ENCODE peak calls at places on chromosomes 13 and 19, in four cellular contexts. N is tibial nerve; E is HCT116; O is naive thymus-derived CD4-positive, alpha-beta T cell. I is an unnamed sample.

GRCh38 chr19:38134538-38135149 is 89.4 kb downstream of the DPF1 start:
- DNase-seq in N (no peak), O (no peak), E (no peak), I (no peak)

GRCh38 chr13:27264181-27264580 is 6.4 kb upstream of the RASL11A start:
- DNase-seq in N (no peak), E (no peak), O (no peak), I (no peak)

GRCh38 chr13:113759525-113760137 is 605 bp downstream of the TMEM255B start:
- DNase-seq in N (no peak), O (peak; percentile 10), E (no peak), I (no peak)

GRCh38 chr13:72536668-72537399 is 190.6 kb downstream of the MZT1 start:
- DNase-seq in N (no peak), O (no peak), E (no peak), I (no peak)

GRCh38 chr19:1648156-1648925 is 4.1 kb downstream of the TCF3 start:
- DNase-seq in E (no peak), N (no peak), O (no peak), I (no peak)

GRCh38 chr13:59914556-59914955 is 249.2 kb downstream of the DIAPH3 start:
- DNase-seq in N (no peak), O (no peak), E (no peak), I (no peak)

GRCh38 chr19:18483119-18483518 is 38.8 kb downstream of the ELL start:
- DNase-seq in N (no peak), O (no peak), E (no peak), I (no peak)

GRCh38 chr13:39900106-39900750 is 244.8 kb downstream of the COG6 start:
- DNase-seq in E (no peak), O (no peak), N (no peak), I (no peak)

GRCh38 chr19:1853295-1854031 is 5.2 kb upstream of the REXO1 start:
- DNase-seq in O (peak; percentile 81), E (peak; percentile 68), N (peak; percentile 51), I (peak; percentile 73)

GRCh38 chr13:80408270-80408669 is 67.3 kb upstream of the SPRY2 start:
- DNase-seq in O (no peak), N (no peak), E (no peak), I (no peak)

GRCh38 chr13:113187905-113188595 is 20.4 kb downstream of the PCID2 start:
- DNase-seq in E (no peak), O (no peak), N (no peak), I (no peak)

GRCh38 chr19:45499196-45500180 is 1.2 kb downstream of the PPM1N start:
- DNase-seq in N (no peak), E (no peak), O (peak; percentile 52), I (peak; percentile 47)

GRCh38 chr13:24632382-24633121 is 47.7 kb upstream of the ATP12A start:
- DNase-seq in O (no peak), E (no peak), N (no peak), I (no peak)

GRCh38 chr19:40147338-40147692 is 43.9 kb upstream of the MAP3K10 start:
- DNase-seq in E (no peak), N (no peak), O (no peak), I (no peak)

GRCh38 chr19:6249296-6249695 is 30.5 kb downstream of the MLLT1 start:
- DNase-seq in N (no peak), E (no peak), O (no peak), I (no peak)

GRCh38 chr19:13968383-13968935 is 16.1 kb downstream of the DCAF15 start:
- DNase-seq in N (no peak), O (no peak), E (no peak), I (no peak)
- H3K36me3 ChIP-seq in N (peaks cover 99% of the 10 kb centered on the region), O (peaks cover 73% of the 10 kb centered on the region), E (peaks cover 4% of the 10 kb centered on the region), I (peaks cover 54% of the 10 kb centered on the region)

DNA sequence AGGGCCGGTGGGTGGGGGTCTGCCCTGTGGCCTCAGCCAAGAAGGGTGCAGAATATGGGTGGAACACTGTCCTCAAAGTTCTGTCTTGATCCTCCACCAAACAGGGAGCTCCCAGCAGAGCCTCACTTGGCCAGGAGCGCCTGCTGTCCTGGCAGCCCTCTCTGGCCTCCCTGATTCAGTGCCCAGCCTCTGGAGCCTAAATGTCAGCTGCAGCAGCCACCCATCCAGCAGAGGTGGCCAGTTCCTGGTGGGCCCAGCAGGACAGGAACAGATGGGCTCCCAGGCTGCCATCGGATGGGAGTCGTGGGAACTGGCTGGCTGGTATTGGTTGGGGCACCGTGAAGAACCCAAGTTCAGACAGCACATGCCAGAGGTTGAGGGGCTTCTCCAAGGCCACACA is 1.8 kb upstream of the USE1 start:
- DNase-seq in E (no peak), N (no peak), O (no peak), I (no peak)
- H3K36me3 ChIP-seq in E (peaks cover 6% of the 10 kb centered on the region), N (peaks cover 72% of the 10 kb centered on the region), O (peaks cover 63% of the 10 kb centered on the region), I (peaks cover 43% of the 10 kb centered on the region)

DNA sequence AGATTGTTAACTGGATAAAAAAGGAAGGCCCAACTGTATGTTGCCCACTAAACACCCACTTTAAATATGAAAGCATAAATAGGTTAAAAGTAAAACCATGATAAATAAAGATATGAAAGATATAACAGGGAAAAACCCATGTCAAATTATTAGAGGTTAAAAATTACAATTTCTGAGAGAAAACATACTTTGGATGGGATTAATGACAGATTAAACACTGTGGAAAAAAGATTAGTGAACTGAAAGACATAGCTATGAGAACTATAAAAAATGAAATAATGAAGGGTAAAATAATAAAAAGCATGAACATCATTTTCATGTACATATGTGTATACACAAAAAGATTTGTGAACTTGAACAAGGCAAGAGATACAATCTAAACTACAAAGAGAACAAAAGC is 2.2 kb upstream of the ZNF577 start:
- DNase-seq in E (no peak), O (no peak), N (no peak), I (no peak)
- H3K36me3 ChIP-seq in E (peaks cover 28% of the 10 kb centered on the region), O (peaks cover 72% of the 10 kb centered on the region), N (peaks cover 74% of the 10 kb centered on the region), I (peaks cover 50% of the 10 kb centered on the region)

GRCh38 chr19:11061951-11062350 is 27.3 kb upstream of the LDLR start:
- DNase-seq in O (no peak), N (no peak), E (no peak), I (no peak)
- H3K36me3 ChIP-seq in O (peaks cover 41% of the 10 kb centered on the region), N (peaks cover 91% of the 10 kb centered on the region), E (peaks cover 9% of the 10 kb centered on the region), I (peaks cover 12% of the 10 kb centered on the region)

GRCh38 chr19:10634881-10635463 is 9.6 kb downstream of the SLC44A2 start:
- DNase-seq in O (no peak), N (no peak), E (no peak), I (no peak)
- H3K36me3 ChIP-seq in O (peaks cover 90% of the 10 kb centered on the region), N (peaks cover 99% of the 10 kb centered on the region), E (peaks cover 44% of the 10 kb centered on the region), I (peaks cover 82% of the 10 kb centered on the region)

GRCh38 chr19:42235181-42235580 is 7.2 kb downstream of the GSK3A start:
- DNase-seq in N (no peak), O (no peak), E (no peak), I (no peak)
- H3K36me3 ChIP-seq in N (peaks cover 86% of the 10 kb centered on the region), O (peaks cover 83% of the 10 kb centered on the region), E (peaks cover 46% of the 10 kb centered on the region), I (peaks cover 70% of the 10 kb centered on the region)

DNA sequence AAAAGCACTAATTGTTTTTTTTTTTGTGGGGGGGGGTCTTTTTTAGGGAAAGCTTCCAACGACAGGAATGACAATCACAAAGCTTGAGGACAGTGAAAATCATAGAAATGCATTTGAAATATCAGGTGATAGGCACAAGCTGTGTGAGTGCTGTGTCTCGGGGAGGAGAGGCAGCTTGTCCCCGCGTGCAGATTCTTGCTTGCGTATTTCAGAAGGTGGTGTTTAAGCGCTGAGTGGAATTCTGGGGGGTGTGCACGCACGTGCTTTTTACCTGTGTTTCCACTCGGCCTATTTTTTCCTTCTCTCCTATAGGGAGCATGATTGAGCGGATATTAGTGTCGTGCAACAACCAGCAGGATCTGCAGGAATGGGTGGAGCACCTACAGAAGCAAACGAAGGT is 40.2 kb upstream of the TEX29 start:
- DNase-seq in O (no peak), N (no peak), E (no peak), I (no peak)
- H3K36me3 ChIP-seq in O (peaks cover 87% of the 10 kb centered on the region), N (peaks cover 80% of the 10 kb centered on the region), E (peaks cover 9% of the 10 kb centered on the region), I (peaks cover 91% of the 10 kb centered on the region)

DNA sequence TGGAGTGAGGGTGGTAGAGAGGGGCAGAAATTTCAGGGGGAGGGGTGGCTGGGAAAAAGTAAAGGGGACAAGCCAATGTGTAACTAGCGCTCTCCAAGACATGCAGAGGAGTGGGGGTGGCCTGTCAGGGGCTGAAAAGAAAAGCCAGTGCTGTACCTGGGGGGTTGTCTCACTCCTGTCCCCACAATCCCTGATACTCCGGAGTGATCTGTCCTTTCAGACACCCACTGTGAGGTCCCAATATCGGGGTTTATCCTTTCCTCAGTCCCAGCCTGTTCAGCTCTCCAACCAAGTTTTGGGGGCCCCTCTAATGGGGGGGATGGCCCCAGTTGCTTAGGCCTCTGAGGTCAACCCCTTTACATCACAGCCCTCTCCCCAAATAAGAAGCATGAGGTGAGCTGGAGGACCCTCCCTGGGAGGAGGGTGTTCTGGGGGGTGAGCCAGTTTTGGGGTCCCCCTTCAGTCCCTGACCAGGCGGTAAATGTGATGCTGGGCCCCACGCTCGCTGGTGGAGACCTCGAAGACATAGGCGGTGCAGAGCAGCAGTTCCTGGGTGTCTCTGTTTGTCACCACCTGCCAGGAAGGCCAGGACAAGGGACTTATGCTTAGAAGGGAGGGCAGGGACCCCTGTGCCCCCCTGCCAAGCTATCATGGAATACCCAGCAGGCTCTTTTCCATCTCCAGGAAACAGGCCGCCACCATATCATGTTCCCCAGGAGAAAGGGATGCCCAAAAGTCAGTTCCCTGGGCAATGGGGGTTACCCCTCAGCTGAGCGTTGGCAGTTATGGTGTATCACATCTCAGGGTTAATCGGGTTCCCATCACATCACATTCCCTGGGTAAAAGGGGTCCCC is 5.9 kb downstream of the CD37 start:
- DNase-seq in E (no peak), O (no peak), N (no peak), I (no peak)
- H3K36me3 ChIP-seq in E (peaks cover 15% of the 10 kb centered on the region), O (peaks cover 51% of the 10 kb centered on the region), N (peaks cover 55% of the 10 kb centered on the region), I (peaks cover 41% of the 10 kb centered on the region)

DNA sequence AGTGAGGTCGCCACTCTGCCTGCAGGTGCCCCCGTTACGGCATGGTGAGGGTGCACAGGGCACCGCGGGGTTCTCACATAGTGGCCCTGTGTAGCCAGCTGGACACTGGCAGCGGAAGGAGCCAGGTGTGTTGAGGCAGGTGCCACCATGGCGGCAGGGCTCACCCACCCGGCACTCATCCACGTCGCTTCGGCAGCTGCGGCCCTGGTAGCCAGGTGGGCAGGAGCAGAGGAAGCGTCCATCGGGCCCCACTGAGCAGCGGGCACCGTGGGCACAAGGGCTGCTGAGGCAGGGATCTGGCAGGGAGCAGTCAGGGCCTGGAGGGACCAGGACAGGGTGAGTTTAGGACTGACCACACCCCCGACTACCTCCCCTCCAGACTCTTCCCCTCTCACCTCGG is 8.8 kb downstream of the NOTCH3 start:
- DNase-seq in E (no peak), O (no peak), N (no peak), I (no peak)
- H3K36me3 ChIP-seq in E (peaks cover 10% of the 10 kb centered on the region), O (no peaks in the 10 kb centered on the region), N (peaks cover 16% of the 10 kb centered on the region), I (no peaks in the 10 kb centered on the region)

GRCh38 chr19:13821292-13821691 is 26.0 kb downstream of the ZSWIM4 start:
- DNase-seq in E (no peak), N (no peak), O (no peak), I (no peak)
- H3K36me3 ChIP-seq in E (no peaks in the 10 kb centered on the region), N (peaks cover 62% of the 10 kb centered on the region), O (peaks cover 7% of the 10 kb centered on the region), I (no peaks in the 10 kb centered on the region)

I was measured in effector memory CD4-positive, alpha-beta T cell.